ENCODE peak calls at places on chromosomes 1 and 21, in seven cellular contexts. P is H1, M is neuronal stem cell, H is IMR-90, I is H9, O is mesendoderm, Q is mesenchymal stem cell. B is an unnamed sample.

GRCh38 chr1:201781447-201781846 is 47.5 kb upstream of the IPO9 start:
- DNase-seq in P (no peak), M (no peak), Q (peak; percentile 46), O (no peak), I (no peak), H (peak; percentile 74), B (no peak)

GRCh38 chr1:230992100-230992774 is 13.3 kb downstream of the ARV1 start:
- DNase-seq in Q (no peak), P (no peak), I (no peak), M (no peak), O (no peak), H (no peak), B (peak; percentile 60)

GRCh38 chr1:111417755-111418154 is 9.8 kb downstream of the OVGP1 start:
- DNase-seq in M (no peak), P (no peak), I (no peak), O (peak; percentile 48), Q (peak; percentile 92), H (peak; percentile 78), B (no peak)

GRCh38 chr1:51736702-51737101 is 119.8 kb downstream of the OSBPL9 start:
- DNase-seq in M (no peak), I (no peak), H (peak; percentile 77), P (no peak), O (no peak), Q (peak; percentile 50), B (no peak)

GRCh38 chr1:210678306-210678705 is 349.6 kb downstream of the HHAT start:
- DNase-seq in O (no peak), H (no peak), Q (no peak), M (no peak), I (no peak), P (no peak), B (no peak)

GRCh38 chr1:234541281-234541975 is 62.4 kb upstream of the TARBP1 start:
- DNase-seq in I (no peak), H (peak; percentile 62), M (no peak), P (no peak), Q (peak; percentile 41), O (no peak), B (peak; percentile 70)

GRCh38 chr1:161192476-161193465 is 6.1 kb downstream of the ADAMTS4 start:
- DNase-seq in Q (peak; percentile 77), P (peak; percentile 70), O (peak; percentile 83), I (peak; percentile 74), M (no peak), H (peak; percentile 65), B (peak; percentile 40)

GRCh38 chr1:223885614-223886013 is 39.9 kb upstream of the TP53BP2 start:
- DNase-seq in I (no peak), O (no peak), P (no peak), H (no peak), Q (no peak), M (no peak), B (no peak)

GRCh38 chr1:104195395-104195794 is 445.7 kb downstream of the AMY1C start:
- DNase-seq in H (no peak), O (peak; percentile 39), I (no peak), Q (peak; percentile 12), M (no peak), P (no peak), B (peak; percentile 87)

GRCh38 chr21:33425825-33426224 is 22.6 kb downstream of the IFNGR2 start:
- DNase-seq in O (no peak), Q (no peak), I (no peak), M (no peak), P (no peak), H (peak; percentile 24), B (no peak)

GRCh38 chr1:3680488-3681230 is 28.3 kb downstream of the TP73 start:
- DNase-seq in P (no peak), O (no peak), M (no peak), Q (no peak), H (no peak), I (no peak), B (no peak)

GRCh38 chr1:204705888-204706837 is 20.6 kb upstream of the LRRN2 start:
- DNase-seq in Q (no peak), I (no peak), M (no peak), O (peak; percentile 29), P (no peak), H (no peak), B (no peak)

GRCh38 chr21:27423073-27423472 is 456.2 kb upstream of the ADAMTS5 start:
- DNase-seq in Q (peak; percentile 91), M (no peak), H (peak; percentile 95), I (no peak), P (no peak), O (peak; percentile 66), B (peak; percentile 87)

GRCh38 chr1:29279896-29280779 is 43.8 kb downstream of the PTPRU start:
- DNase-seq in O (no peak), M (no peak), Q (no peak), I (no peak), P (no peak), H (peak; percentile 23), B (no peak)

GRCh38 chr21:44854391-44854663 is 19.2 kb downstream of the PTTG1IP start:
- DNase-seq in M (no peak), I (no peak), O (no peak), H (no peak), P (no peak), Q (no peak), B (no peak)

GRCh38 chr21:33917421-33917820 is 1.8 kb upstream of the ATP5PO start:
- DNase-seq in Q (no peak), M (no peak), P (no peak), I (no peak), O (no peak), H (no peak), B (no peak)

GRCh38 chr1:178725603-178726517 is 816 bp downstream of the RALGPS2 start:
- DNase-seq in O (peak; percentile 96), M (peak; percentile 64), I (peak; percentile 85), H (peak; percentile 84), P (peak; percentile 76), Q (peak; percentile 83), B (peak; percentile 57)

GRCh38 chr1:19365711-19366110 is 53.6 kb downstream of the SLC66A1 start:
- DNase-seq in M (no peak), P (no peak), I (no peak), O (no peak), H (peak; percentile 5), Q (no peak), B (no peak)

GRCh38 chr1:206506803-206507394 is 432 bp upstream of the RASSF5 start:
- DNase-seq in M (no peak), H (no peak), P (no peak), O (no peak), Q (no peak), I (no peak), B (peak; percentile 30)

GRCh38 chr1:154193821-154194220 is 1.9 kb upstream of the TPM3 start:
- DNase-seq in H (no peak), M (no peak), O (no peak), P (no peak), Q (no peak), I (no peak), B (no peak)
- H3K18ac ChIP-seq in H (no peak overlapping the region), M (no peak overlapping the region), O (no peak overlapping the region), P (no peak overlapping the region), Q (no peak overlapping the region), I (no peak overlapping the region), B (no peak overlapping the region)

GRCh38 chr1:9506901-9507300 is 32.4 kb upstream of the SLC25A33 start:
- DNase-seq in M (no peak), Q (no peak), H (no peak), O (no peak), P (no peak), I (no peak), B (no peak)
- H2BK5ac ChIP-seq in M (no peak overlapping the region), Q (no peak overlapping the region), H (no peak overlapping the region), O (no peak overlapping the region), P (no peak overlapping the region), I (no peak overlapping the region), B (no peak overlapping the region)

GRCh38 chr1:53658489-53659230 is 80.3 kb downstream of the GLIS1 start:
- DNase-seq in P (no peak), Q (no peak), M (no peak), H (no peak), I (no peak), O (no peak), B (no peak)
- H3K18ac ChIP-seq in P (no peak overlapping the region), Q (no peak overlapping the region), M (peak overlapping the region; percentile 84), H (no peak overlapping the region), I (no peak overlapping the region), O (no peak overlapping the region), B (no peak overlapping the region)

GRCh38 chr1:63980706-63981407 is 207.0 kb downstream of the ROR1 start:
- DNase-seq in P (no peak), I (no peak), O (peak; percentile 23), Q (no peak), M (no peak), H (no peak), B (peak; percentile 68)
- H2BK5ac ChIP-seq in P (no peak overlapping the region), I (no peak overlapping the region), O (no peak overlapping the region), Q (no peak overlapping the region), M (no peak overlapping the region), H (no peak overlapping the region), B (no peak overlapping the region)

DNA sequence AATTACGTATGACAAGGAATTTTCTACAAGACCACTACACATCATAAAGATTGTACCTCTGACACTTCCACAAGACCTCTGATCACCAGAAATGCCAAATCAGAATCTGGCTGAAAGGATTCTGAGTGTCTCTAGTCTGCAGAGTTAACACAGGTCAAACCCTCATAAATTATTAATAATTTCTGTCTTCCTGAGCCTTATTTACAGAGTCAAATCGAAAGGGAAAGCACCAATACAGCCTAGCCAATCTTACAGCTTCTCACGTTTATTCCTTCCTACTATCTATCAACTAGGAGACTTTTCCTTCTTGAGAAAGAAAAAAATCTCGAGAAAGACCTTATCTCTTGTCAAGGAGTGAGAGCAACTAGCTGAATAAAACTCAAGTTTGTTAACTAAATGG is 2151.6 kb downstream of the MRPL39 start:
- DNase-seq in H (no peak), P (no peak), I (no peak), M (no peak), Q (no peak), O (no peak), B (no peak)
- H3K18ac ChIP-seq in H (no peak overlapping the region), P (no peak overlapping the region), I (no peak overlapping the region), M (no peak overlapping the region), Q (no peak overlapping the region), O (no peak overlapping the region), B (no peak overlapping the region)

GRCh38 chr1:31335007-31335406 is 37.9 kb downstream of the FABP3 start:
- DNase-seq in O (peak; percentile 57), M (peak; percentile 12), I (no peak), Q (peak; percentile 56), H (peak; percentile 46), P (no peak), B (no peak)
- H2BK5ac ChIP-seq in O (no peak overlapping the region), M (no peak overlapping the region), I (no peak overlapping the region), Q (no peak overlapping the region), H (no peak overlapping the region), P (no peak overlapping the region), B (no peak overlapping the region)

B was measured in trophoblast cell.